ENCODE peak calls at places on chromosomes 16 and 17, in ten cellular contexts. M, T, X, S, R, C, G, N, W and H are unnamed samples.
A peak's percentile ranks its signal among the peaks of the same experiment; 100 is the strongest.

GRCh38 chr16:85523602-85524364 is 89.3 kb upstream of the GSE1 start:
- DNase-seq in M (no peak), T (no peak), X (peak; percentile 89), S (peak; percentile 46), R (no peak), C (no peak), G (peak; percentile 85), N (no peak), W (no peak), H (no peak)

GRCh38 chr16:85515830-85516397 is 97.2 kb upstream of the GSE1 start:
- DNase-seq in M (no peak), T (no peak), X (no peak), S (no peak), R (no peak), C (no peak), G (no peak), N (no peak), W (no peak), H (no peak)

GRCh38 chr16:3902731-3903130 is 22.2 kb upstream of the CREBBP start:
- DNase-seq in M (no peak), T (no peak), X (no peak), S (no peak), R (no peak), C (no peak), G (no peak), N (no peak), W (peak; percentile 41), H (no peak)

GRCh38 chr17:61131555-61131954 is 268.1 kb upstream of the TBX2 start:
- DNase-seq in M (no peak), T (no peak), X (no peak), S (no peak), R (no peak), C (no peak), G (no peak), N (no peak), W (no peak), H (no peak)

GRCh38 chr17:80068301-80069160 is 32.1 kb downstream of the CCDC40 start:
- DNase-seq in M (no peak), T (no peak), X (no peak), S (no peak), R (no peak), C (no peak), G (peak; percentile 27), N (no peak), W (no peak), H (no peak)

GRCh38 chr16:10178079-10178478 is 4.1 kb downstream of the GRIN2A start:
- DNase-seq in M (no peak), T (no peak), X (no peak), S (no peak), R (no peak), C (no peak), G (no peak), N (no peak), W (no peak), H (no peak)

GRCh38 chr16:87706278-87707000 is 59.3 kb downstream of the KLHDC4 start:
- DNase-seq in M (no peak), T (no peak), X (no peak), S (peak; percentile 52), R (no peak), C (no peak), G (no peak), N (no peak), W (no peak), H (no peak)

GRCh38 chr16:70691223-70692129 is 5.6 kb upstream of the MTSS2 start:
- DNase-seq in M (no peak), T (no peak), X (no peak), S (peak; percentile 45), R (peak; percentile 67), C (no peak), G (no peak), N (peak; percentile 71), W (peak; percentile 95), H (peak; percentile 58)

GRCh38 chr16:89871895-89872294 is 1.5 kb upstream of the TCF25 start:
- DNase-seq in M (no peak), T (no peak), X (no peak), S (no peak), R (no peak), C (no peak), G (no peak), N (no peak), W (no peak), H (no peak)

GRCh38 chr17:72588961-72589360 is 468.1 kb downstream of the SOX9 start:
- DNase-seq in M (peak; percentile 87), T (peak; percentile 53), X (peak; percentile 53), S (no peak), R (peak; percentile 71), C (no peak), G (no peak), N (peak; percentile 87), W (peak; percentile 77), H (peak; percentile 80)

GRCh38 chr16:65672960-65673359 is 551.1 kb upstream of the CDH11 start:
- DNase-seq in M (no peak), T (no peak), X (no peak), S (no peak), R (no peak), C (no peak), G (peak; percentile 60), N (no peak), W (no peak), H (no peak)

GRCh38 chr17:73311781-73312641 is at the start of gene CDC42EP4:
- DNase-seq in M (peak; percentile 89), T (peak; percentile 92), X (peak; percentile 92), S (peak; percentile 97), R (peak; percentile 96), C (peak; percentile 75), G (peak; percentile 93), N (peak; percentile 97), W (peak; percentile 97), H (peak; percentile 98)

GRCh38 chr17:56624947-56625346 is 31.4 kb downstream of the NOG start:
- DNase-seq in M (no peak), T (no peak), X (peak; percentile 21), S (no peak), R (no peak), C (no peak), G (no peak), N (no peak), W (no peak), H (no peak)

GRCh38 chr16:48971571-48972071 is 310.0 kb downstream of the CBLN1 start:
- DNase-seq in M (peak; percentile 65), T (no peak), X (no peak), S (no peak), R (no peak), C (no peak), G (no peak), N (no peak), W (peak; percentile 28), H (no peak)

GRCh38 chr17:82237083-82237745 is 8.4 kb downstream of the SLC16A3 start:
- DNase-seq in M (no peak), T (no peak), X (no peak), S (no peak), R (no peak), C (no peak), G (no peak), N (peak; percentile 66), W (no peak), H (no peak)

GRCh38 chr17:48244814-48245213 is 137.2 kb downstream of the SNX11 start:
- DNase-seq in M (no peak), T (no peak), X (no peak), S (no peak), R (peak; percentile 53), C (no peak), G (peak; percentile 73), N (no peak), W (no peak), H (no peak)

GRCh38 chr16:19842758-19843157 is 41.9 kb downstream of the GPRC5B start:
- DNase-seq in M (no peak), T (no peak), X (no peak), S (no peak), R (no peak), C (no peak), G (peak; percentile 70), N (no peak), W (no peak), H (no peak)

GRCh38 chr16:53992057-53992378 is 288.1 kb downstream of the FTO start:
- DNase-seq in M (no peak), T (no peak), X (no peak), S (no peak), R (no peak), C (no peak), G (no peak), N (no peak), W (no peak), H (no peak)

GRCh38 chr17:56230660-56231059 is 77.4 kb downstream of the ANKFN1 start:
- DNase-seq in M (no peak), T (no peak), X (no peak), S (no peak), R (no peak), C (no peak), G (no peak), N (no peak), W (no peak), H (no peak)

GRCh38 chr16:57834936-57835335 is 32.6 kb upstream of the KIFC3 start:
- DNase-seq in M (no peak), T (no peak), X (peak; percentile 48), S (peak; percentile 48), R (peak; percentile 54), C (no peak), G (no peak), N (no peak), W (no peak), H (no peak)

GRCh38 chr17:19401321-19402010 is 9.6 kb upstream of the RNF112 start:
- DNase-seq in M (no peak), T (no peak), X (no peak), S (no peak), R (no peak), C (no peak), G (no peak), N (peak; percentile 80), W (no peak), H (peak; percentile 82)

GRCh38 chr16:1291576-1291974 is 17.9 kb upstream of the UBE2I start:
- DNase-seq in M (no peak), T (no peak), X (no peak), S (no peak), R (no peak), C (no peak), G (no peak), N (no peak), W (no peak), H (no peak)